ENCODE peak calls at places on chromosomes 11 and 22, in six cellular contexts. One of them, this sample, is unnamed.

GRCh38 chr11:66951135-66951534 is 7.0 kb downstream of the PC start:
- DNase-seq in stomach: no peak
- DNase-seq in NCI-H748 treated with DMSO at 0.1 percent for 48 hours: no peak
- DNase-seq in ovary: no peak
- DNase-seq in GM13977: no peak
- DNase-seq in stimulated activated CD4-positive, alpha-beta T cell treated with anti-CD3 and anti-CD28 coated beads, Interleukin-15, amount 100 ng/mL, for 1 hour: no peak
- DNase-seq in this sample: no peak

GRCh38 chr22:30436196-30436595 is 10.6 kb downstream of the MTFP1 start:
- DNase-seq in stomach: no peak
- DNase-seq in NCI-H748 treated with DMSO at 0.1 percent for 48 hours: no peak
- DNase-seq in ovary: no peak
- DNase-seq in GM13977: peak
- DNase-seq in stimulated activated CD4-positive, alpha-beta T cell treated with anti-CD3 and anti-CD28 coated beads, Interleukin-15, amount 100 ng/mL, for 1 hour: no peak
- DNase-seq in this sample: no peak

GRCh38 chr11:47593934-47594855 is at the start of gene C1QTNF4:
- DNase-seq in stomach: no peak
- DNase-seq in NCI-H748 treated with DMSO at 0.1 percent for 48 hours: no peak
- DNase-seq in ovary: no peak
- DNase-seq in GM13977: no peak
- DNase-seq in stimulated activated CD4-positive, alpha-beta T cell treated with anti-CD3 and anti-CD28 coated beads, Interleukin-15, amount 100 ng/mL, for 1 hour: no peak
- DNase-seq in this sample: no peak

GRCh38 chr22:23569716-23570115 is 10.4 kb downstream of the IGLL1 start:
- DNase-seq in stomach: no peak
- DNase-seq in NCI-H748 treated with DMSO at 0.1 percent for 48 hours: no peak
- DNase-seq in ovary: no peak
- DNase-seq in GM13977: no peak
- DNase-seq in stimulated activated CD4-positive, alpha-beta T cell treated with anti-CD3 and anti-CD28 coated beads, Interleukin-15, amount 100 ng/mL, for 1 hour: no peak
- DNase-seq in this sample: no peak

GRCh38 chr11:10540915-10541591 is at the start of gene RNF141:
- DNase-seq in stomach: peak
- DNase-seq in NCI-H748 treated with DMSO at 0.1 percent for 48 hours: peak
- DNase-seq in ovary: peak
- DNase-seq in GM13977: peak
- DNase-seq in stimulated activated CD4-positive, alpha-beta T cell treated with anti-CD3 and anti-CD28 coated beads, Interleukin-15, amount 100 ng/mL, for 1 hour: peak
- DNase-seq in this sample: peak

GRCh38 chr11:31826530-31827438 is 15.7 kb upstream of the PAX6 start:
- DNase-seq in stomach: no peak
- DNase-seq in NCI-H748 treated with DMSO at 0.1 percent for 48 hours: no peak
- DNase-seq in ovary: no peak
- DNase-seq in GM13977: peak
- DNase-seq in stimulated activated CD4-positive, alpha-beta T cell treated with anti-CD3 and anti-CD28 coated beads, Interleukin-15, amount 100 ng/mL, for 1 hour: no peak
- DNase-seq in this sample: no peak

GRCh38 chr11:46039990-46040389 is 81.3 kb downstream of the PHF21A start:
- DNase-seq in stomach: no peak
- DNase-seq in NCI-H748 treated with DMSO at 0.1 percent for 48 hours: no peak
- DNase-seq in ovary: no peak
- DNase-seq in GM13977: no peak
- DNase-seq in stimulated activated CD4-positive, alpha-beta T cell treated with anti-CD3 and anti-CD28 coated beads, Interleukin-15, amount 100 ng/mL, for 1 hour: no peak
- DNase-seq in this sample: no peak

GRCh38 chr11:73470036-73470624 is 93.9 kb downstream of the RELT start:
- DNase-seq in stomach: no peak
- DNase-seq in NCI-H748 treated with DMSO at 0.1 percent for 48 hours: no peak
- DNase-seq in ovary: no peak
- DNase-seq in GM13977: no peak
- DNase-seq in stimulated activated CD4-positive, alpha-beta T cell treated with anti-CD3 and anti-CD28 coated beads, Interleukin-15, amount 100 ng/mL, for 1 hour: no peak
- DNase-seq in this sample: no peak

GRCh38 chr11:17979770-17980371 is 33.0 kb downstream of the SERGEF start:
- DNase-seq in stomach: peak
- DNase-seq in NCI-H748 treated with DMSO at 0.1 percent for 48 hours: peak
- DNase-seq in ovary: peak
- DNase-seq in GM13977: peak
- DNase-seq in stimulated activated CD4-positive, alpha-beta T cell treated with anti-CD3 and anti-CD28 coated beads, Interleukin-15, amount 100 ng/mL, for 1 hour: no peak
- DNase-seq in this sample: peak

GRCh38 chr11:115965754-115966504 is 461.7 kb upstream of the CADM1 start:
- DNase-seq in stomach: no peak
- DNase-seq in NCI-H748 treated with DMSO at 0.1 percent for 48 hours: no peak
- DNase-seq in ovary: no peak
- DNase-seq in GM13977: no peak
- DNase-seq in stimulated activated CD4-positive, alpha-beta T cell treated with anti-CD3 and anti-CD28 coated beads, Interleukin-15, amount 100 ng/mL, for 1 hour: no peak
- DNase-seq in this sample: no peak

GRCh38 chr11:71329165-71329510 is 76.8 kb upstream of the SHANK2 start:
- DNase-seq in stomach: peak
- DNase-seq in NCI-H748 treated with DMSO at 0.1 percent for 48 hours: no peak
- DNase-seq in ovary: no peak
- DNase-seq in GM13977: no peak
- DNase-seq in stimulated activated CD4-positive, alpha-beta T cell treated with anti-CD3 and anti-CD28 coated beads, Interleukin-15, amount 100 ng/mL, for 1 hour: no peak
- DNase-seq in this sample: no peak

GRCh38 chr22:50044485-50045143 is 13.5 kb downstream of the TTLL8 start:
- DNase-seq in stomach: no peak
- DNase-seq in NCI-H748 treated with DMSO at 0.1 percent for 48 hours: no peak
- DNase-seq in ovary: no peak
- DNase-seq in GM13977: no peak
- DNase-seq in stimulated activated CD4-positive, alpha-beta T cell treated with anti-CD3 and anti-CD28 coated beads, Interleukin-15, amount 100 ng/mL, for 1 hour: no peak
- DNase-seq in this sample: no peak

GRCh38 chr22:22553141-22553540 is 5.9 kb downstream of the PRAME start:
- DNase-seq in stomach: no peak
- DNase-seq in NCI-H748 treated with DMSO at 0.1 percent for 48 hours: no peak
- DNase-seq in ovary: no peak
- DNase-seq in GM13977: no peak
- DNase-seq in stimulated activated CD4-positive, alpha-beta T cell treated with anti-CD3 and anti-CD28 coated beads, Interleukin-15, amount 100 ng/mL, for 1 hour: no peak
- DNase-seq in this sample: no peak

GRCh38 chr11:35289821-35290220 is 129.5 kb downstream of the SLC1A2 start:
- DNase-seq in stomach: no peak
- DNase-seq in NCI-H748 treated with DMSO at 0.1 percent for 48 hours: no peak
- DNase-seq in ovary: no peak
- DNase-seq in GM13977: no peak
- DNase-seq in stimulated activated CD4-positive, alpha-beta T cell treated with anti-CD3 and anti-CD28 coated beads, Interleukin-15, amount 100 ng/mL, for 1 hour: no peak
- DNase-seq in this sample: no peak

GRCh38 chr11:46330887-46331652 is 16.2 kb upstream of the DGKZ start:
- DNase-seq in stomach: no peak
- DNase-seq in NCI-H748 treated with DMSO at 0.1 percent for 48 hours: no peak
- DNase-seq in ovary: no peak
- DNase-seq in GM13977: no peak
- DNase-seq in stimulated activated CD4-positive, alpha-beta T cell treated with anti-CD3 and anti-CD28 coated beads, Interleukin-15, amount 100 ng/mL, for 1 hour: no peak
- DNase-seq in this sample: no peak

GRCh38 chr11:17791144-17791543 is 56.6 kb downstream of the KCNC1 start:
- DNase-seq in stomach: no peak
- DNase-seq in NCI-H748 treated with DMSO at 0.1 percent for 48 hours: no peak
- DNase-seq in ovary: no peak
- DNase-seq in GM13977: no peak
- DNase-seq in stimulated activated CD4-positive, alpha-beta T cell treated with anti-CD3 and anti-CD28 coated beads, Interleukin-15, amount 100 ng/mL, for 1 hour: no peak
- DNase-seq in this sample: no peak

GRCh38 chr11:77474509-77475070 is 696 bp upstream of the PAK1 start:
- DNase-seq in stomach: no peak
- DNase-seq in NCI-H748 treated with DMSO at 0.1 percent for 48 hours: no peak
- DNase-seq in ovary: no peak
- DNase-seq in GM13977: no peak
- DNase-seq in stimulated activated CD4-positive, alpha-beta T cell treated with anti-CD3 and anti-CD28 coated beads, Interleukin-15, amount 100 ng/mL, for 1 hour: no peak
- DNase-seq in this sample: no peak

GRCh38 chr11:96086111-96086510 is 162.2 kb upstream of the MTMR2 start:
- DNase-seq in stomach: no peak
- DNase-seq in NCI-H748 treated with DMSO at 0.1 percent for 48 hours: no peak
- DNase-seq in ovary: no peak
- DNase-seq in GM13977: no peak
- DNase-seq in stimulated activated CD4-positive, alpha-beta T cell treated with anti-CD3 and anti-CD28 coated beads, Interleukin-15, amount 100 ng/mL, for 1 hour: no peak
- DNase-seq in this sample: no peak

GRCh38 chr22:39013923-39014722 is at the start of gene APOBEC3C:
- DNase-seq in stomach: peak
- DNase-seq in NCI-H748 treated with DMSO at 0.1 percent for 48 hours: no peak
- DNase-seq in ovary: peak
- DNase-seq in GM13977: peak
- DNase-seq in stimulated activated CD4-positive, alpha-beta T cell treated with anti-CD3 and anti-CD28 coated beads, Interleukin-15, amount 100 ng/mL, for 1 hour: peak
- DNase-seq in this sample: peak

GRCh38 chr11:134474942-134475341 is 62.9 kb upstream of the B3GAT1 start:
- DNase-seq in stomach: no peak
- DNase-seq in NCI-H748 treated with DMSO at 0.1 percent for 48 hours: no peak
- DNase-seq in ovary: no peak
- DNase-seq in GM13977: no peak
- DNase-seq in stimulated activated CD4-positive, alpha-beta T cell treated with anti-CD3 and anti-CD28 coated beads, Interleukin-15, amount 100 ng/mL, for 1 hour: no peak
- DNase-seq in this sample: no peak

GRCh38 chr11:28566643-28567042 is 458.5 kb downstream of the METTL15 start:
- DNase-seq in stomach: peak
- DNase-seq in NCI-H748 treated with DMSO at 0.1 percent for 48 hours: no peak
- DNase-seq in ovary: peak
- DNase-seq in GM13977: no peak
- DNase-seq in stimulated activated CD4-positive, alpha-beta T cell treated with anti-CD3 and anti-CD28 coated beads, Interleukin-15, amount 100 ng/mL, for 1 hour: no peak
- DNase-seq in this sample: no peak

This sample was measured in MM.1S.